ENCODE peak calls at places on chromosome 9, in seven cellular contexts. Z is hepatic stellate cell, H is WTC11, W is islet precursor cell, B is ecto neural progenitor cell, P is upper lobe of right lung, G is MV-4-11. E is an unnamed sample.

GRCh38 chr9:110083866-110084265 is 124.1 kb downstream of the C9orf152 start:
- DNase-seq in Z (no peak), H (no peak), W (no peak), B (no peak), P (no peak), G (no peak), E (no peak)

GRCh38 chr9:134458111-134458845 is 132.0 kb downstream of the RXRA start:
- DNase-seq in Z (no peak), H (no peak), W (no peak), B (no peak), P (no peak), G (no peak), E (peak; percentile 24)

GRCh38 chr9:136364942-136365774 is 1.6 kb upstream of the DNLZ start:
- DNase-seq in Z (no peak), H (no peak), W (no peak), B (no peak), P (no peak), G (peak; percentile 13), E (no peak)

GRCh38 chr9:130341839-130342713 is 76.5 kb downstream of the HMCN2 start:
- DNase-seq in Z (no peak), H (no peak), W (no peak), B (no peak), P (no peak), G (no peak), E (no peak)

GRCh38 chr9:99998266-99998665 is 91.8 kb downstream of the STX17 start:
- DNase-seq in Z (no peak), H (peak; percentile 27), W (peak; percentile 75), B (no peak), P (peak; percentile 58), G (no peak), E (peak; percentile 22)

GRCh38 chr9:94082956-94083355 is 1.3 kb upstream of the PTPDC1 start:
- DNase-seq in Z (no peak), H (no peak), W (no peak), B (no peak), P (no peak), G (no peak), E (no peak)

GRCh38 chr9:99347556-99347955 is 125.5 kb downstream of the SEC61B start:
- DNase-seq in Z (no peak), H (no peak), W (no peak), B (no peak), P (no peak), G (no peak), E (no peak)

GRCh38 chr9:127698985-127699670 is 7.7 kb upstream of the CFAP157 start:
- DNase-seq in Z (peak; percentile 99), H (peak; percentile 95), W (peak; percentile 95), B (peak; percentile 96), P (peak; percentile 98), G (peak; percentile 98), E (peak; percentile 96)

GRCh38 chr9:16928179-16928945 is 57.9 kb upstream of the BNC2 start:
- DNase-seq in Z (no peak), H (no peak), W (no peak), B (no peak), P (no peak), G (no peak), E (peak; percentile 73)

GRCh38 chr9:118732998-118733397 is 636.2 kb downstream of the BRINP1 start:
- DNase-seq in Z (no peak), H (no peak), W (no peak), B (no peak), P (no peak), G (no peak), E (no peak)

GRCh38 chr9:115106642-115107041 is 11.3 kb downstream of the TNC start:
- DNase-seq in Z (no peak), H (no peak), W (no peak), B (no peak), P (no peak), G (no peak), E (no peak)

GRCh38 chr9:69221036-69221435 is 47.0 kb downstream of the TJP2 start:
- DNase-seq in Z (no peak), H (no peak), W (no peak), B (no peak), P (no peak), G (no peak), E (no peak)

GRCh38 chr9:134653259-134654009 is 11.8 kb downstream of the COL5A1 start:
- DNase-seq in Z (no peak), H (no peak), W (no peak), B (no peak), P (peak; percentile 57), G (no peak), E (no peak)

GRCh38 chr9:138096192-138096845 is 218.7 kb downstream of the CACNA1B start:
- DNase-seq in Z (no peak), H (peak; percentile 3), W (peak; percentile 20), B (peak; percentile 28), P (peak; percentile 26), G (peak; percentile 57), E (no peak)

GRCh38 chr9:110241491-110242321 is 14.6 kb downstream of the TXN start:
- DNase-seq in Z (no peak), H (no peak), W (peak; percentile 58), B (no peak), P (no peak), G (no peak), E (peak; percentile 88)

GRCh38 chr9:25322138-25322537 is 356.1 kb downstream of the TUSC1 start:
- DNase-seq in Z (no peak), H (no peak), W (no peak), B (no peak), P (no peak), G (no peak), E (no peak)

GRCh38 chr9:83920469-83920941 is 727 bp downstream of the KIF27 start:
- DNase-seq in Z (no peak), H (no peak), W (no peak), B (no peak), P (no peak), G (no peak), E (no peak)

GRCh38 chr9:90141723-90142122 is 500.9 kb downstream of the DIRAS2 start:
- DNase-seq in Z (peak; percentile 8), H (no peak), W (no peak), B (no peak), P (no peak), G (peak; percentile 39), E (no peak)

GRCh38 chr9:21455320-21455719 is 15.1 kb downstream of the IFNA1 start:
- DNase-seq in Z (peak; percentile 31), H (peak; percentile 25), W (peak; percentile 65), B (no peak), P (no peak), G (peak; percentile 40), E (peak; percentile 48)

GRCh38 chr9:133677126-133678010 is 41.2 kb downstream of the DBH start:
- DNase-seq in Z (no peak), H (no peak), W (no peak), B (no peak), P (no peak), G (no peak), E (no peak)

GRCh38 chr9:115845648-115846312 is 307.8 kb upstream of the PAPPA start:
- DNase-seq in Z (peak; percentile 8), H (no peak), W (peak; percentile 76), B (no peak), P (no peak), G (no peak), E (no peak)

GRCh38 chr9:137295313-137296213 is 6.5 kb downstream of the NRARP start:
- DNase-seq in Z (peak; percentile 77), H (peak; percentile 71), W (no peak), B (peak; percentile 82), P (peak; percentile 70), G (peak; percentile 4), E (no peak)

GRCh38 chr9:33180526-33181184 is 13.5 kb upstream of the B4GALT1 start:
- DNase-seq in Z (peak; percentile 67), H (no peak), W (no peak), B (no peak), P (no peak), G (no peak), E (no peak)

GRCh38 chr9:71357346-71357745 is 235.9 kb upstream of the TRPM3 start:
- DNase-seq in Z (no peak), H (no peak), W (no peak), B (no peak), P (no peak), G (no peak), E (no peak)

GRCh38 chr9:6646028-6646636 is 603 bp upstream of the GLDC start:
- DNase-seq in Z (no peak), H (no peak), W (no peak), B (no peak), P (no peak), G (no peak), E (peak; percentile 65)

GRCh38 chr9:112170235-112170634 is 4.9 kb downstream of the SUSD1 start:
- DNase-seq in Z (no peak), H (no peak), W (peak; percentile 85), B (no peak), P (peak; percentile 68), G (no peak), E (peak; percentile 74)

E was measured in ELF-1.